ENCODE peak calls at places on chromosomes 4 and X, in four cellular contexts. One of them, this sample, is unnamed.

GRCh38 chrX:42290608-42291007 is 367.3 kb upstream of the CASK start:
- DNase-seq in activated CD4-positive, alpha-beta T cell treated with anti-CD3 and anti-CD28 coated beads, Interleukin-2, amount 50 U/mL, for 4 hours: no peak
- DNase-seq in CD8-positive, alpha-beta memory T cell: no peak
- DNase-seq in activated CD4-positive, alpha-beta memory T cell treated with anti-CD3 and anti-CD28 coated beads, Interleukin-2, amount 10 ng/mL, durations not matched to agents 7 days and 5 days: no peak
- DNase-seq in this sample: no peak

GRCh38 chr4:159549092-159549491 is 446.2 kb downstream of the RAPGEF2 start:
- DNase-seq in activated CD4-positive, alpha-beta memory T cell treated with anti-CD3 and anti-CD28 coated beads, Interleukin-2, amount 10 ng/mL, durations not matched to agents 7 days and 5 days: no peak
- DNase-seq in CD8-positive, alpha-beta memory T cell: no peak
- DNase-seq in activated CD4-positive, alpha-beta T cell treated with anti-CD3 and anti-CD28 coated beads, Interleukin-2, amount 50 U/mL, for 4 hours: no peak
- DNase-seq in this sample: no peak

GRCh38 chrX:25017667-25018247 is 2.0 kb upstream of the ARX start:
- DNase-seq in activated CD4-positive, alpha-beta memory T cell treated with anti-CD3 and anti-CD28 coated beads, Interleukin-2, amount 10 ng/mL, durations not matched to agents 7 days and 5 days: no peak
- DNase-seq in activated CD4-positive, alpha-beta T cell treated with anti-CD3 and anti-CD28 coated beads, Interleukin-2, amount 50 U/mL, for 4 hours: no peak
- DNase-seq in CD8-positive, alpha-beta memory T cell: no peak
- DNase-seq in this sample: no peak

GRCh38 chr4:80086296-80086695 is 13.3 kb upstream of the ANTXR2 start:
- DNase-seq in CD8-positive, alpha-beta memory T cell: no peak
- DNase-seq in activated CD4-positive, alpha-beta memory T cell treated with anti-CD3 and anti-CD28 coated beads, Interleukin-2, amount 10 ng/mL, durations not matched to agents 7 days and 5 days: no peak
- DNase-seq in activated CD4-positive, alpha-beta T cell treated with anti-CD3 and anti-CD28 coated beads, Interleukin-2, amount 50 U/mL, for 4 hours: no peak
- DNase-seq in this sample: no peak

GRCh38 chr4:1910643-1911042 is 39.5 kb downstream of the NSD2 start:
- DNase-seq in activated CD4-positive, alpha-beta T cell treated with anti-CD3 and anti-CD28 coated beads, Interleukin-2, amount 50 U/mL, for 4 hours: no peak
- DNase-seq in activated CD4-positive, alpha-beta memory T cell treated with anti-CD3 and anti-CD28 coated beads, Interleukin-2, amount 10 ng/mL, durations not matched to agents 7 days and 5 days: peak; percentile 32
- DNase-seq in CD8-positive, alpha-beta memory T cell: no peak
- DNase-seq in this sample: no peak

GRCh38 chrX:2766921-2767320 is 15.1 kb downstream of the XG start:
- DNase-seq in activated CD4-positive, alpha-beta memory T cell treated with anti-CD3 and anti-CD28 coated beads, Interleukin-2, amount 10 ng/mL, durations not matched to agents 7 days and 5 days: no peak
- DNase-seq in CD8-positive, alpha-beta memory T cell: no peak
- DNase-seq in activated CD4-positive, alpha-beta T cell treated with anti-CD3 and anti-CD28 coated beads, Interleukin-2, amount 50 U/mL, for 4 hours: no peak
- DNase-seq in this sample: no peak

GRCh38 chr4:17544831-17545234 is 29.9 kb downstream of the CLRN2 start:
- DNase-seq in CD8-positive, alpha-beta memory T cell: no peak
- DNase-seq in activated CD4-positive, alpha-beta memory T cell treated with anti-CD3 and anti-CD28 coated beads, Interleukin-2, amount 10 ng/mL, durations not matched to agents 7 days and 5 days: no peak
- DNase-seq in activated CD4-positive, alpha-beta T cell treated with anti-CD3 and anti-CD28 coated beads, Interleukin-2, amount 50 U/mL, for 4 hours: no peak
- DNase-seq in this sample: no peak

GRCh38 chr4:139207873-139208403 is 30.9 kb upstream of the ELF2 start:
- DNase-seq in activated CD4-positive, alpha-beta T cell treated with anti-CD3 and anti-CD28 coated beads, Interleukin-2, amount 50 U/mL, for 4 hours: no peak
- DNase-seq in activated CD4-positive, alpha-beta memory T cell treated with anti-CD3 and anti-CD28 coated beads, Interleukin-2, amount 10 ng/mL, durations not matched to agents 7 days and 5 days: no peak
- DNase-seq in CD8-positive, alpha-beta memory T cell: no peak
- DNase-seq in this sample: no peak

GRCh38 chr4:47668810-47669408 is 169.0 kb downstream of the CORIN start:
- DNase-seq in CD8-positive, alpha-beta memory T cell: no peak
- DNase-seq in activated CD4-positive, alpha-beta memory T cell treated with anti-CD3 and anti-CD28 coated beads, Interleukin-2, amount 10 ng/mL, durations not matched to agents 7 days and 5 days: peak; percentile 18
- DNase-seq in activated CD4-positive, alpha-beta T cell treated with anti-CD3 and anti-CD28 coated beads, Interleukin-2, amount 50 U/mL, for 4 hours: no peak
- DNase-seq in this sample: no peak

GRCh38 chr4:158996669-158997074 is 106.2 kb upstream of the RAPGEF2 start:
- DNase-seq in activated CD4-positive, alpha-beta T cell treated with anti-CD3 and anti-CD28 coated beads, Interleukin-2, amount 50 U/mL, for 4 hours: no peak
- DNase-seq in activated CD4-positive, alpha-beta memory T cell treated with anti-CD3 and anti-CD28 coated beads, Interleukin-2, amount 10 ng/mL, durations not matched to agents 7 days and 5 days: no peak
- DNase-seq in CD8-positive, alpha-beta memory T cell: no peak
- DNase-seq in this sample: no peak

GRCh38 chr4:26763649-26764048 is 97.0 kb upstream of the STIM2 start:
- DNase-seq in activated CD4-positive, alpha-beta memory T cell treated with anti-CD3 and anti-CD28 coated beads, Interleukin-2, amount 10 ng/mL, durations not matched to agents 7 days and 5 days: no peak
- DNase-seq in activated CD4-positive, alpha-beta T cell treated with anti-CD3 and anti-CD28 coated beads, Interleukin-2, amount 50 U/mL, for 4 hours: no peak
- DNase-seq in CD8-positive, alpha-beta memory T cell: no peak
- DNase-seq in this sample: no peak

GRCh38 chrX:67700607-67701006 is 156.8 kb downstream of the AR start:
- DNase-seq in activated CD4-positive, alpha-beta memory T cell treated with anti-CD3 and anti-CD28 coated beads, Interleukin-2, amount 10 ng/mL, durations not matched to agents 7 days and 5 days: no peak
- DNase-seq in activated CD4-positive, alpha-beta T cell treated with anti-CD3 and anti-CD28 coated beads, Interleukin-2, amount 50 U/mL, for 4 hours: no peak
- DNase-seq in CD8-positive, alpha-beta memory T cell: no peak
- DNase-seq in this sample: no peak

GRCh38 chrX:44997282-44997813 is 124.4 kb downstream of the KDM6A start:
- DNase-seq in activated CD4-positive, alpha-beta T cell treated with anti-CD3 and anti-CD28 coated beads, Interleukin-2, amount 50 U/mL, for 4 hours: no peak
- DNase-seq in CD8-positive, alpha-beta memory T cell: no peak
- DNase-seq in activated CD4-positive, alpha-beta memory T cell treated with anti-CD3 and anti-CD28 coated beads, Interleukin-2, amount 10 ng/mL, durations not matched to agents 7 days and 5 days: no peak
- DNase-seq in this sample: no peak

GRCh38 chr4:6633091-6633906 is 7.2 kb upstream of the MRFAP1 start:
- DNase-seq in activated CD4-positive, alpha-beta memory T cell treated with anti-CD3 and anti-CD28 coated beads, Interleukin-2, amount 10 ng/mL, durations not matched to agents 7 days and 5 days: no peak
- DNase-seq in CD8-positive, alpha-beta memory T cell: no peak
- DNase-seq in activated CD4-positive, alpha-beta T cell treated with anti-CD3 and anti-CD28 coated beads, Interleukin-2, amount 50 U/mL, for 4 hours: no peak
- DNase-seq in this sample: no peak

GRCh38 chr4:41346306-41347061 is 89.8 kb downstream of the UCHL1 start:
- DNase-seq in activated CD4-positive, alpha-beta memory T cell treated with anti-CD3 and anti-CD28 coated beads, Interleukin-2, amount 10 ng/mL, durations not matched to agents 7 days and 5 days: no peak
- DNase-seq in activated CD4-positive, alpha-beta T cell treated with anti-CD3 and anti-CD28 coated beads, Interleukin-2, amount 50 U/mL, for 4 hours: no peak
- DNase-seq in CD8-positive, alpha-beta memory T cell: no peak
- DNase-seq in this sample: no peak

GRCh38 chr4:121720109-121720508 is 23.3 kb upstream of the ANXA5 start:
- DNase-seq in activated CD4-positive, alpha-beta T cell treated with anti-CD3 and anti-CD28 coated beads, Interleukin-2, amount 50 U/mL, for 4 hours: no peak
- DNase-seq in CD8-positive, alpha-beta memory T cell: no peak
- DNase-seq in activated CD4-positive, alpha-beta memory T cell treated with anti-CD3 and anti-CD28 coated beads, Interleukin-2, amount 10 ng/mL, durations not matched to agents 7 days and 5 days: no peak
- DNase-seq in this sample: no peak

GRCh38 chr4:187602339-187603092 is 393.1 kb upstream of the ZFP42 start:
- DNase-seq in activated CD4-positive, alpha-beta memory T cell treated with anti-CD3 and anti-CD28 coated beads, Interleukin-2, amount 10 ng/mL, durations not matched to agents 7 days and 5 days: no peak
- DNase-seq in CD8-positive, alpha-beta memory T cell: no peak
- DNase-seq in activated CD4-positive, alpha-beta T cell treated with anti-CD3 and anti-CD28 coated beads, Interleukin-2, amount 50 U/mL, for 4 hours: no peak
- DNase-seq in this sample: no peak

GRCh38 chr4:87555751-87556619 is 26.8 kb upstream of the SPARCL1 start:
- DNase-seq in activated CD4-positive, alpha-beta T cell treated with anti-CD3 and anti-CD28 coated beads, Interleukin-2, amount 50 U/mL, for 4 hours: no peak
- DNase-seq in activated CD4-positive, alpha-beta memory T cell treated with anti-CD3 and anti-CD28 coated beads, Interleukin-2, amount 10 ng/mL, durations not matched to agents 7 days and 5 days: no peak
- DNase-seq in CD8-positive, alpha-beta memory T cell: no peak
- DNase-seq in this sample: peak; percentile 58

This sample was measured in T-helper 2 cell.